ENCODE peak calls at places on chromosomes 2 and 18, in six cellular contexts. K, B, U, G, R and I are unnamed samples.

GRCh38 chr18:26710460-26711096 is 154.9 kb downstream of the AQP4 start:
- DNase-seq in K (no peak), B (no peak), U (no peak), G (peak; percentile 5), R (no peak), I (no peak)

GRCh38 chr2:65129276-65129612 is 662 bp downstream of the RAB1A start:
- DNase-seq in K (no peak), B (no peak), U (no peak), G (peak; percentile 40), R (no peak), I (no peak)

GRCh38 chr2:241636182-241636982 is 576 bp downstream of the THAP4 start:
- DNase-seq in K (peak; percentile 68), B (peak; percentile 87), U (peak; percentile 62), G (peak; percentile 65), R (peak; percentile 42), I (peak; percentile 90)

GRCh38 chr2:15687720-15688119 is 96.1 kb downstream of the DDX1 start:
- DNase-seq in K (no peak), B (no peak), U (no peak), G (no peak), R (no peak), I (no peak)

GRCh38 chr2:175003875-175004729 is 1.1 kb downstream of the CHN1 start:
- DNase-seq in K (no peak), B (peak; percentile 74), U (no peak), G (no peak), R (no peak), I (no peak)

GRCh38 chr18:63158012-63158631 is 161.4 kb downstream of the BCL2 start:
- DNase-seq in K (no peak), B (no peak), U (no peak), G (no peak), R (no peak), I (no peak)

GRCh38 chr2:205698556-205699282 is 16.4 kb downstream of the NRP2 start:
- DNase-seq in K (no peak), B (peak; percentile 85), U (no peak), G (no peak), R (no peak), I (no peak)

GRCh38 chr2:28102455-28102874 is 211.9 kb downstream of the BABAM2 start:
- DNase-seq in K (no peak), B (no peak), U (no peak), G (no peak), R (peak; percentile 32), I (no peak)

GRCh38 chr2:176409671-176410070 is 140.4 kb downstream of the MTX2 start:
- DNase-seq in K (no peak), B (no peak), U (no peak), G (no peak), R (no peak), I (no peak)

GRCh38 chr2:30252723-30253688 is 21.7 kb downstream of the LBH start:
- DNase-seq in K (no peak), B (no peak), U (no peak), G (no peak), R (peak; percentile 95), I (no peak)

GRCh38 chr18:23141022-23141999 is 6.0 kb downstream of the CABLES1 start:
- DNase-seq in K (no peak), B (no peak), U (peak; percentile 52), G (no peak), R (no peak), I (no peak)

GRCh38 chr2:173959909-173960308 is 5.3 kb downstream of the SP3 start:
- DNase-seq in K (no peak), B (no peak), U (no peak), G (no peak), R (no peak), I (no peak)

GRCh38 chr2:6556755-6557154 is 309.0 kb downstream of the CMPK2 start:
- DNase-seq in K (no peak), B (no peak), U (no peak), G (no peak), R (no peak), I (no peak)

GRCh38 chr2:84856785-84857184 is 24.1 kb downstream of the TRABD2A start:
- DNase-seq in K (no peak), B (no peak), U (no peak), G (peak; percentile 22), R (peak; percentile 42), I (no peak)

GRCh38 chr18:48913201-48913600 is 37.6 kb downstream of the SMAD7 start:
- DNase-seq in K (no peak), B (no peak), U (peak; percentile 17), G (peak; percentile 48), R (no peak), I (peak; percentile 81)

GRCh38 chr2:172906401-172906811 is 169.2 kb upstream of the MAP3K20 start:
- DNase-seq in K (no peak), B (no peak), U (no peak), G (no peak), R (no peak), I (no peak)

GRCh38 chr2:118312963-118313756 is 224.9 kb downstream of the INSIG2 start:
- DNase-seq in K (no peak), B (peak; percentile 20), U (no peak), G (no peak), R (peak; percentile 15), I (no peak)

GRCh38 chr2:95390881-95391321 is 11.6 kb upstream of the FAHD2A start:
- DNase-seq in K (no peak), B (no peak), U (no peak), G (no peak), R (no peak), I (peak; percentile 53)

GRCh38 chr2:39631715-39632114 is 34.0 kb upstream of the TMEM178A start:
- DNase-seq in K (no peak), B (no peak), U (no peak), G (no peak), R (peak; percentile 64), I (no peak)

GRCh38 chr2:235418918-235419317 is 74.9 kb upstream of the AGAP1 start:
- DNase-seq in K (no peak), B (no peak), U (no peak), G (no peak), R (peak; percentile 21), I (no peak)

GRCh38 chr2:104901037-104901851 is 47.3 kb downstream of the POU3F3 start:
- DNase-seq in K (no peak), B (no peak), U (no peak), G (no peak), R (no peak), I (no peak)

GRCh38 chr2:127342101-127342500 is 45.7 kb downstream of the MAP3K2 start:
- DNase-seq in K (no peak), B (no peak), U (no peak), G (peak; percentile 22), R (no peak), I (no peak)

GRCh38 chr2:43018179-43019024 is 208.0 kb downstream of the ZFP36L2 start:
- DNase-seq in K (peak; percentile 93), B (no peak), U (peak; percentile 92), G (no peak), R (peak; percentile 20), I (peak; percentile 93)

GRCh38 chr2:39228413-39229209 is 15.2 kb downstream of the CDKL4 start:
- DNase-seq in K (no peak), B (peak; percentile 37), U (peak; percentile 25), G (peak; percentile 55), R (peak; percentile 23), I (no peak)

GRCh38 chr18:77086656-77087390 is 45.8 kb downstream of the MBP start:
- DNase-seq in K (no peak), B (peak; percentile 51), U (peak; percentile 61), G (no peak), R (no peak), I (peak; percentile 72)

GRCh38 chr2:239881561-239882320 is 143.4 kb downstream of the NDUFA10 start:
- DNase-seq in K (no peak), B (no peak), U (no peak), G (no peak), R (no peak), I (no peak)

GRCh38 chr2:178882666-178883440 is 75.6 kb upstream of the TTN start:
- DNase-seq in K (no peak), B (no peak), U (no peak), G (no peak), R (no peak), I (no peak)

GRCh38 chr2:217393585-217394032 is 533.7 kb upstream of the TNP1 start:
- DNase-seq in K (no peak), B (no peak), U (peak; percentile 82), G (no peak), R (no peak), I (no peak)

GRCh38 chr18:57437782-57438668 is 2.9 kb downstream of the ONECUT2 start:
- DNase-seq in K (no peak), B (peak; percentile 97), U (no peak), G (no peak), R (no peak), I (peak; percentile 81)
- H3K4me1 ChIP-seq in K (peaks cover 45% of the 10 kb centered on the region), B (peaks cover 50% of the 10 kb centered on the region), U (peaks cover 8% of the 10 kb centered on the region), G (no peaks in the 10 kb centered on the region), R (peaks cover 34% of the 10 kb centered on the region), I (peaks cover 77% of the 10 kb centered on the region)

DNA sequence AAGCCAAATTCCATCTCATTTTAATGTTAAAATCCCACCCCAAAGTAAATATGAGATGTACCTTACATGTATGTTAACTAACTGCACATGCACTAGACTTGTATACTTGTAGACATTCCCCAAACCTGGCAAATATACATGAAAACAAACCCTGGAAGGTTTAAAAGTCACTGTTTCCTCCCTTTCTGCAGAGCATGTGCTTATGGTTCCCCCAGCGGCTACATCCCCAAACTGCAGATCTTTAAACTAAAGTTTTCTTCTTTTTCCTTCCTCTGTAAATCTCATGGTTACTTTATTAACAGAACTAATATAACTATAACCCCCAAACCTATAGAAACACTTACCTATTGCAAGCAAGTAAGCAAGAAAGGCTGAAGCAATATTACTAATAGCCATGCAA is 731.5 kb downstream of the LRP1B start:
- DNase-seq in K (no peak), B (peak; percentile 43), U (no peak), G (peak; percentile 1), R (peak; percentile 4), I (no peak)
- TF ChIP-seq CTCF in K (no peak), B (peak; percentile 71), U (no peak), G (peak; percentile 59), R (no peak), I (no peak)

DNA sequence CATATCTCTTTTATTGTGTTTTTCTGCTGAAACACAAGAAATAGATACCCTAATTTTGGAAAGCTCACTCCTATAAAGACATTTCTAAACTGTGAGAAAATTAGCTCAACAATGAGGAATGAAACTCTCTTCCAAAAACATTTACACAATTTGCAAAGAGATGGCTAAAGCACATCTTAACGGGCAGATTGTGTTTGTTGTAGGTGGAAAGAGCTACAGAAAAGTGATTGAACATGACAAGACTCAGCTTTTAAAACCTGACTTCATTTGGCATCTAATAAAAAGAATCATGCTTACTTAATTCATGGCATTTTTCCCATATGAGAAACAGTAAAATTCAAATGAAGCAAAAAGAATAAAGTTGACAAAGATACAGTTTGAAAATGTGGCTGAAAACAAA is 175.0 kb upstream of the SLC39A10 start:
- DNase-seq in K (no peak), B (no peak), U (no peak), G (no peak), R (no peak), I (no peak)
- H3K4me1 ChIP-seq in K (no peaks in the 10 kb centered on the region), B (no peaks in the 10 kb centered on the region), U (no peaks in the 10 kb centered on the region), G (no peaks in the 10 kb centered on the region), R (no peaks in the 10 kb centered on the region), I (peaks cover 4% of the 10 kb centered on the region)

DNA sequence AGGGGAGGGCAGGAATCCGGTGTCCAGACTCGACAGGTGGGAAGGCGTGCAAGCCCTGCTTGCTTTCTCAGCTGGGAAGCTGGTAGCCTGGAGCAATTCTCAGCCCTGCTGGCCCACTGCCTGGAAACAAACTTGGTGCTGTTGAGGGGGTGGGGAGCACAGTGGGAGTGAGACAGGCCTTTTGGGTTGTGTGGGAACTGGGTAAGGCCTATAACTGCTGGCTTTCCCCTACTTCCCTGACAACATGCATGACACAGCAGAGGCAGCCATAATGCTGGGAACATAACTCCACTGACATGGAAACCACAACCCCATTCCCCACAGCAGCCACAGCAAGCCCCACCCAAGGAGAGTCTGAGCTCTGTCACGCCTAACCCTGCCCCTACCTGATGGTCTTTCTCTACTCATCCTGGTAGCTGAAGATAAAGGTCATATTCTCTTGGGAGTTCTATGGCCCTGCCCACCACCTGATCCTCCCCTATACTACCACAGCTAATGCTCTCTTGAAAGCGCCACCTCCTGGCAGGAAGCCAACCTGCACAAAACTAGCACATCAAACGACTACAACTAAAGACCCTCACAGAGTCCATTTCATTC is 122.9 kb upstream of the ACVR1C start:
- DNase-seq in K (no peak), B (peak; percentile 15), U (no peak), G (peak; percentile 45), R (peak; percentile 88), I (no peak)
- TF ChIP-seq CTCF in K (no peak), B (peak; percentile 60), U (no peak), G (peak; percentile 80), R (peak; percentile 71), I (no peak)